ENCODE peak calls at places on chromosomes 3 and 15, in seven cellular contexts. R, K, G, D, F, V and C are unnamed samples.
A peak's percentile ranks its signal among the peaks of the same experiment; 100 is the strongest.

GRCh38 chr3:50205719-50206276 is 727 bp downstream of the SLC38A3 start:
- DNase-seq in F (peak; percentile 57), K (no peak), V (no peak), R (no peak), D (no peak), G (no peak), C (peak; percentile 38)

GRCh38 chr3:106688463-106688862 is 688.8 kb upstream of the CCDC54 start:
- DNase-seq in V (no peak), F (no peak), R (no peak), D (peak; percentile 54), K (no peak), G (peak; percentile 41), C (no peak)

GRCh38 chr3:188208751-188209433 is 54.9 kb downstream of the LPP start:
- DNase-seq in G (no peak), D (no peak), F (no peak), K (no peak), R (no peak), V (no peak), C (no peak)

GRCh38 chr3:27535809-27536392 is 51.7 kb upstream of the SLC4A7 start:
- DNase-seq in D (no peak), K (no peak), V (no peak), F (no peak), G (peak; percentile 75), R (no peak), C (no peak)

GRCh38 chr3:35042210-35042960 is 596.9 kb upstream of the ARPP21 start:
- DNase-seq in D (no peak), F (no peak), K (no peak), G (no peak), R (no peak), V (no peak), C (no peak)

GRCh38 chr3:74267583-74268184 is 346.8 kb downstream of the CNTN3 start:
- DNase-seq in G (peak; percentile 51), F (no peak), D (peak; percentile 24), V (no peak), R (no peak), K (no peak), C (peak; percentile 30)

GRCh38 chr3:127585163-127585812 is 5.2 kb downstream of the TPRA1 start:
- DNase-seq in R (no peak), G (no peak), K (no peak), V (no peak), D (no peak), F (no peak), C (peak; percentile 41)

GRCh38 chr3:85360742-85361387 is 402.1 kb downstream of the CADM2 start:
- DNase-seq in D (no peak), R (peak; percentile 31), V (no peak), K (peak; percentile 56), F (no peak), G (peak; percentile 73), C (peak; percentile 30)

GRCh38 chr3:183098538-183099025 is 714 bp downstream of the MCCC1 start:
- DNase-seq in G (no peak), V (no peak), R (no peak), K (no peak), F (no peak), D (no peak), C (no peak)

GRCh38 chr3:71050521-71051258 is 532.8 kb downstream of the FOXP1 start:
- DNase-seq in D (no peak), G (no peak), R (no peak), V (no peak), F (no peak), K (no peak), C (no peak)

GRCh38 chr3:189305412-189305811 is 133.6 kb downstream of the TPRG1 start:
- DNase-seq in F (no peak), D (no peak), V (no peak), R (no peak), G (no peak), K (no peak), C (no peak)

GRCh38 chr3:185734725-185735096 is 90.1 kb downstream of the IGF2BP2 start:
- DNase-seq in R (no peak), D (no peak), G (no peak), K (no peak), V (no peak), F (no peak), C (no peak)
- H3K4me1 ChIP-seq in R (peaks cover 3% of the 10 kb centered on the region), D (no peaks in the 10 kb centered on the region), G (peaks cover 41% of the 10 kb centered on the region), K (no peaks in the 10 kb centered on the region), V (no peaks in the 10 kb centered on the region), F (no peaks in the 10 kb centered on the region), C (no peaks in the 10 kb centered on the region)

DNA sequence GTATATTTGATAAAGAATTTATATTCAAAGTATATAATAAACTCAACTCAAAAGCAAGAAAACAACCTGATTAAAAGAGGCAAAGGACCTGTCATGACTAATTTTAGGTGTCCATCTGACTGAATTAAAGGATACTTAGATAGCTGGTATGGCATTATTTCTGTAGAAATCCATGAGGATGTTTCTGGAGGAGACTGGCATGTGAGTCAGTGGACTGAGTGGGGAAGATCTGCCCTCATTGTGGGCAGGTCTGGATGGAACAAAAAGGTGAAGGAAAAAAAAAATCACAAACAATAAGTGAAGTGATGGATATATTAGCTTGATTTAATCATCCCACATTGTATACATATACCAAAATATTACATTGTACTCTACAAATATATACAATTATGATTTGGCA is 16.6 kb downstream of the ANKRD28 start:
- DNase-seq in G (no peak), R (no peak), D (no peak), F (no peak), V (no peak), K (no peak), C (no peak)
- H3K4me1 ChIP-seq in G (peaks cover 75% of the 10 kb centered on the region), R (peaks cover 13% of the 10 kb centered on the region), D (no peaks in the 10 kb centered on the region), F (peaks cover 20% of the 10 kb centered on the region), V (no peaks in the 10 kb centered on the region), K (no peaks in the 10 kb centered on the region), C (peaks cover 16% of the 10 kb centered on the region)

GRCh38 chr3:126525091-126525852 is 1.3 kb downstream of the CHST13 start:
- DNase-seq in K (no peak), R (no peak), V (peak; percentile 56), G (no peak), D (no peak), F (no peak), C (no peak)
- H3K4me1 ChIP-seq in K (peaks cover 11% of the 10 kb centered on the region), R (no peaks in the 10 kb centered on the region), V (peaks cover 4% of the 10 kb centered on the region), G (peaks cover 24% of the 10 kb centered on the region), D (no peaks in the 10 kb centered on the region), F (peaks cover 34% of the 10 kb centered on the region), C (peaks cover 8% of the 10 kb centered on the region)

DNA sequence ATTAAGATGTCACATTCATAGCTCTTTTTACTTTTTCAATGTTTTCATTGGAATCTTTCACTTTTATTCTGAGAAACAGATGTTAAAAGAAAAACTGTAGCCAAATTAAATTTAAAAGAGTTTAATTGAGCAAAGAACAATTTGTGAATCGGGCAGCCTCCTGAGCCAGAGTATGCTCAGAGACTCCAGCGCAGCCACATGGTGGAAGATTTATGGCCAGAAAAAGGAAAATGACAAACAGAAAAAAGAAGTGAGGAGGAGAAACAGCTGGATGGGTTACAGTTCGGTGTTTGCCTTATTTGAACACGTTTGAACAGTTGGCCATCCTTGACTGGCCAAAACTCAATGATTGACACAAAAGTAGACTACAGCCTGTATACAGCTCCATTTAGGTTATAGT is 33.8 kb upstream of the RAB11A start:
- DNase-seq in D (no peak), K (no peak), V (no peak), F (no peak), G (no peak), R (no peak), C (no peak)
- H3K4me1 ChIP-seq in D (no peaks in the 10 kb centered on the region), K (peaks cover 24% of the 10 kb centered on the region), V (peaks cover 28% of the 10 kb centered on the region), F (peaks cover 35% of the 10 kb centered on the region), G (peaks cover 43% of the 10 kb centered on the region), R (peaks cover 13% of the 10 kb centered on the region), C (peaks cover 58% of the 10 kb centered on the region)

GRCh38 chr3:186144257-186144656 is 35.4 kb upstream of the ETV5 start:
- DNase-seq in R (no peak), V (no peak), K (no peak), D (no peak), G (no peak), F (no peak), C (no peak)
- H3K4me1 ChIP-seq in R (no peaks in the 10 kb centered on the region), V (no peaks in the 10 kb centered on the region), K (no peaks in the 10 kb centered on the region), D (no peaks in the 10 kb centered on the region), G (no peaks in the 10 kb centered on the region), F (no peaks in the 10 kb centered on the region), C (no peaks in the 10 kb centered on the region)